ENCODE peak calls at places on chromosome 18, in nine cellular contexts. L is NCI-H1092 treated with DMSO at 0.1 percent for 48 hours; W is iPS-NIHi11; J is cardiac fibroblast; K is posterior cingulate gyrus; I is stimulated activated CD8-positive, alpha-beta memory T cell treated with anti-CD3 and anti-CD28 coated beads, Interleukin-15, amount 100 ng/mL, for 1 hour; H is NAMALWA; C is glomerular endothelial cell; Z is naive thymus-derived CD8-positive, alpha-beta T cell. B is an unnamed sample.

GRCh38 chr18:40152859-40153258 is 1802.2 kb upstream of the PIK3C3 start:
- DNase-seq in Z (no peak), C (no peak), L (no peak), K (no peak), H (no peak), W (no peak), J (peak), I (no peak), B (no peak)

GRCh38 chr18:63850010-63850409 is 37.5 kb upstream of the SERPINB2 start:
- DNase-seq in J (peak), W (peak), Z (no peak), I (no peak), C (no peak), H (peak), K (no peak), L (peak), B (no peak)

GRCh38 chr18:63817441-63818051 is 42.3 kb downstream of the SERPINB7 start:
- DNase-seq in J (peak), W (no peak), L (no peak), C (no peak), Z (no peak), K (no peak), I (no peak), H (no peak), B (no peak)

GRCh38 chr18:3985664-3986063 is 469.4 kb downstream of the DLGAP1 start:
- DNase-seq in L (no peak), J (peak), H (no peak), C (no peak), K (no peak), Z (no peak), W (no peak), I (no peak), B (no peak)

GRCh38 chr18:56189615-56190014 is 448.8 kb downstream of the TXNL1 start:
- DNase-seq in W (no peak), L (no peak), Z (no peak), C (no peak), H (no peak), J (no peak), K (no peak), I (no peak), B (no peak)

GRCh38 chr18:23194969-23195957 is 60.0 kb downstream of the CABLES1 start:
- DNase-seq in K (no peak), C (no peak), H (no peak), I (no peak), W (no peak), Z (no peak), J (no peak), L (no peak), B (no peak)

GRCh38 chr18:68152770-68153169 is 562.1 kb downstream of the TMX3 start:
- DNase-seq in J (no peak), H (peak), L (no peak), C (no peak), K (no peak), Z (no peak), W (peak), I (no peak), B (no peak)

GRCh38 chr18:78090584-78090983 is 840.9 kb downstream of the GALR1 start:
- DNase-seq in L (peak), I (no peak), J (no peak), W (no peak), K (no peak), H (no peak), Z (no peak), C (no peak), B (no peak)

GRCh38 chr18:79371536-79372210 is 24.1 kb upstream of the NFATC1 start:
- DNase-seq in K (no peak), J (no peak), Z (no peak), I (no peak), W (no peak), C (no peak), H (no peak), L (no peak), B (no peak)

GRCh38 chr18:10872297-10872696 is 277.1 kb downstream of the PIEZO2 start:
- DNase-seq in W (no peak), Z (no peak), J (peak), C (no peak), H (no peak), I (no peak), L (no peak), K (no peak), B (no peak)

GRCh38 chr18:28013064-28013463 is 163.9 kb downstream of the CDH2 start:
- DNase-seq in J (peak), Z (no peak), W (no peak), H (peak), I (no peak), L (peak), C (no peak), K (no peak), B (no peak)

GRCh38 chr18:68482815-68483214 is 232.1 kb downstream of the TMX3 start:
- DNase-seq in L (no peak), H (no peak), J (no peak), W (no peak), Z (no peak), C (no peak), I (no peak), K (no peak), B (no peak)

GRCh38 chr18:71327443-71328120 is 1038.7 kb downstream of the SOCS6 start:
- DNase-seq in K (no peak), H (no peak), C (no peak), W (no peak), I (no peak), Z (no peak), L (no peak), J (no peak), B (no peak)

GRCh38 chr18:48879008-48879431 is 71.7 kb downstream of the SMAD7 start:
- DNase-seq in I (no peak), K (no peak), L (no peak), H (no peak), C (no peak), Z (no peak), W (peak), J (no peak), B (no peak)

GRCh38 chr18:74289137-74289536 is 2.6 kb downstream of the CYB5A start:
- DNase-seq in J (peak), C (no peak), W (no peak), Z (no peak), H (no peak), I (no peak), K (no peak), L (no peak), B (no peak)

GRCh38 chr18:68766433-68766832 is 31.4 kb upstream of the CCDC102B start:
- DNase-seq in L (no peak), C (no peak), H (no peak), Z (no peak), K (no peak), I (no peak), J (peak), W (no peak), B (no peak)

GRCh38 chr18:48680871-48681270 is 142.0 kb downstream of the CTIF start:
- DNase-seq in L (no peak), H (no peak), W (no peak), C (peak), J (peak), K (no peak), Z (no peak), I (no peak), B (no peak)

GRCh38 chr18:24095976-24096375 is 42.9 kb upstream of the CABYR start:
- DNase-seq in H (no peak), Z (no peak), W (no peak), K (no peak), L (no peak), J (no peak), I (no peak), C (no peak), B (no peak)

GRCh38 chr18:10047237-10047636 is 133.4 kb downstream of the VAPA start:
- DNase-seq in J (no peak), K (no peak), C (no peak), H (no peak), Z (no peak), I (no peak), W (no peak), L (no peak), B (no peak)

GRCh38 chr18:9766076-9766481 is 58.0 kb downstream of the RAB31 start:
- DNase-seq in W (no peak), K (no peak), L (no peak), H (no peak), J (no peak), C (no peak), Z (no peak), I (no peak), B (no peak)

GRCh38 chr18:45792551-45793294 is 32.8 kb upstream of the SIGLEC15 start:
- DNase-seq in J (peak), I (no peak), Z (no peak), H (no peak), W (no peak), L (no peak), C (no peak), K (no peak), B (no peak)

GRCh38 chr18:45777393-45777792 is 48.1 kb upstream of the SIGLEC15 start:
- DNase-seq in H (no peak), W (no peak), K (no peak), Z (no peak), L (no peak), I (no peak), C (no peak), J (peak), B (peak)

GRCh38 chr18:45408218-45408617 is 207.1 kb upstream of the SLC14A2 start:
- DNase-seq in L (no peak), K (no peak), C (no peak), W (no peak), H (no peak), Z (no peak), I (no peak), J (no peak), B (no peak)

GRCh38 chr18:56869189-56869777 is 218.1 kb downstream of the WDR7 start:
- DNase-seq in H (peak), C (peak), I (no peak), J (peak), L (peak), W (no peak), K (no peak), Z (peak), B (no peak)

GRCh38 chr18:63233334-63233733 is 86.2 kb downstream of the BCL2 start:
- DNase-seq in W (no peak), C (no peak), J (no peak), L (no peak), K (no peak), H (no peak), I (no peak), Z (no peak), B (no peak)

GRCh38 chr18:77990131-77990530 is 740.5 kb downstream of the GALR1 start:
- DNase-seq in L (no peak), C (no peak), I (no peak), K (no peak), H (no peak), Z (no peak), J (no peak), W (no peak), B (no peak)